ENCODE peak calls at places on chromosomes 5 and 9, in four cellular contexts. M is GM12878, K is HepG2, C is K562. V is an unnamed sample.

GRCh38 chr5:16552666-16553343 is 64.0 kb downstream of the RETREG1 start:
- DNase-seq in M (no peak), K (peak; percentile 54), C (peak; percentile 68), V (peak; percentile 84)

GRCh38 chr5:162995568-162995967 is 441.8 kb upstream of the CCNG1 start:
- DNase-seq in M (peak; percentile 30), K (no peak), C (no peak), V (no peak)

GRCh38 chr5:2068515-2068914 is 185.8 kb upstream of the IRX4 start:
- DNase-seq in M (no peak), K (no peak), C (no peak), V (no peak)

GRCh38 chr5:165370772-165371171 is 1865.4 kb downstream of the MAT2B start:
- DNase-seq in M (no peak), K (no peak), C (no peak), V (no peak)

GRCh38 chr5:58649716-58650115 is 66.8 kb downstream of the RAB3C start:
- DNase-seq in M (no peak), K (no peak), C (no peak), V (no peak)

GRCh38 chr9:78664370-78664769 is 367.4 kb downstream of the PSAT1 start:
- DNase-seq in M (no peak), K (no peak), C (no peak), V (no peak)

GRCh38 chr5:143664623-143665022 is 147.3 kb upstream of the HMHB1 start:
- DNase-seq in M (no peak), K (no peak), C (no peak), V (no peak)

GRCh38 chr5:127995556-127995955 is 88.0 kb upstream of the SLC12A2 start:
- DNase-seq in M (no peak), K (no peak), C (no peak), V (no peak)

GRCh38 chr5:111172504-111172903 is 51.7 kb upstream of the CAMK4 start:
- DNase-seq in M (no peak), K (no peak), C (peak; percentile 6), V (no peak)

GRCh38 chr9:96413312-96414221 is 4.6 kb downstream of the ZNF367 start:
- DNase-seq in M (peak; percentile 66), K (no peak), C (peak; percentile 39), V (no peak)

GRCh38 chr9:36136277-36136893 is at the start of gene GLIPR2:
- DNase-seq in M (no peak), K (peak; percentile 18), C (peak; percentile 78), V (no peak)

GRCh38 chr5:115068239-115069086 is 101.2 kb downstream of the TRIM36 start:
- DNase-seq in M (peak; percentile 57), K (peak; percentile 73), C (peak; percentile 24), V (no peak)

GRCh38 chr5:176810687-176811501 is 535 bp downstream of the UNC5A start:
- DNase-seq in M (no peak), K (no peak), C (no peak), V (peak; percentile 64)

GRCh38 chr5:44997506-44997905 is 188.8 kb downstream of the MRPS30 start:
- DNase-seq in M (no peak), K (no peak), C (no peak), V (no peak)

GRCh38 chr9:130901498-130902203 is 5.0 kb upstream of the QRFP start:
- DNase-seq in M (no peak), K (no peak), C (no peak), V (no peak)

GRCh38 chr5:43357797-43358196 is 44.6 kb upstream of the HMGCS1 start:
- DNase-seq in M (no peak), K (no peak), C (no peak), V (no peak)

GRCh38 chr9:97711223-97711626 is 14.1 kb upstream of the XPA start:
- DNase-seq in M (no peak), K (no peak), C (peak; percentile 47), V (no peak)

GRCh38 chr5:133229931-133230664 is 178.3 kb downstream of the HSPA4 start:
- DNase-seq in M (no peak), K (no peak), C (no peak), V (no peak)

GRCh38 chr9:108002296-108003056 is 512.9 kb upstream of the KLF4 start:
- DNase-seq in M (no peak), K (no peak), C (no peak), V (no peak)

GRCh38 chr5:151108566-151108965 is 27.7 kb upstream of the TNIP1 start:
- DNase-seq in M (no peak), K (no peak), C (no peak), V (no peak)

GRCh38 chr5:142053434-142054253 is 40.8 kb upstream of the GNPDA1 start:
- DNase-seq in M (no peak), K (no peak), C (peak; percentile 23), V (no peak)

GRCh38 chr5:172925336-172925948 is 33.8 kb upstream of the RPL26L1 start:
- DNase-seq in M (no peak), K (no peak), C (no peak), V (no peak)

GRCh38 chr9:70534058-70534457 is 119.6 kb upstream of the KLF9 start:
- DNase-seq in M (no peak), K (no peak), C (no peak), V (no peak)

GRCh38 chr5:176596689-176597416 is 13.1 kb downstream of the GPRIN1 start:
- DNase-seq in M (no peak), K (no peak), C (no peak), V (no peak)

GRCh38 chr9:95027914-95028854 is 289.3 kb downstream of the FANCC start:
- DNase-seq in M (no peak), K (peak; percentile 39), C (no peak), V (no peak)

GRCh38 chr9:117400131-117400530 is 14.7 kb downstream of the ASTN2 start:
- DNase-seq in M (no peak), K (no peak), C (no peak), V (no peak)

GRCh38 chr9:129235931-129236331 is 57.9 kb upstream of the IER5L start:
- DNase-seq in M (no peak), K (no peak), C (no peak), V (no peak)

GRCh38 chr5:129960831-129961230 is 56.6 kb downstream of the CHSY3 start:
- DNase-seq in M (no peak), K (no peak), C (no peak), V (no peak)

GRCh38 chr5:68216737-68217231 is 1.2 kb downstream of the PIK3R1 start:
- DNase-seq in M (no peak), K (no peak), C (no peak), V (no peak)

DNA sequence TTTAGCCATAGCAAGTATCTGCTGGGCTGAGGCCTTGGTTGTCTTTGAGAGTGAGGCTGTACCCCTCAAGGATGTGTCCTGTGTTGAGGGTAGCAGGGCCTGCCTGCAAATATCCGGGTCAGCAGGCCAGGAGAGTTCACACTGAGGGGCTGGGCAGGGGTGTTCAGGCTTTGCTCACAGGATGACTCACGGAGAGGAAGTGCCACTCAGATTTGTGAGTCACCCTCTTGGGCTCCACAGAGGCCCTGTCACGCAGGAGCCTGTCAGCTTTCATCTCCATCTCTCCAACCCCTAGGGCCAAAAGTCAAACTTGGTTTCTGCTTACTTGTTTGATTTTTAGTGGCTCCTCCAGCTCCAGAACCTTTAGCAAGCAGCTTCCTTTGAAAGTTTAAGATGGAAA is 211.5 kb downstream of the SEC61B start:
- DNase-seq in M (peak; percentile 49), K (peak; percentile 53), C (peak; percentile 58), V (peak; percentile 13)
- TF ChIP-seq ATF3 in M (peak; percentile 31), K (peak; percentile 39), C (no peak), V (no peak)

DNA sequence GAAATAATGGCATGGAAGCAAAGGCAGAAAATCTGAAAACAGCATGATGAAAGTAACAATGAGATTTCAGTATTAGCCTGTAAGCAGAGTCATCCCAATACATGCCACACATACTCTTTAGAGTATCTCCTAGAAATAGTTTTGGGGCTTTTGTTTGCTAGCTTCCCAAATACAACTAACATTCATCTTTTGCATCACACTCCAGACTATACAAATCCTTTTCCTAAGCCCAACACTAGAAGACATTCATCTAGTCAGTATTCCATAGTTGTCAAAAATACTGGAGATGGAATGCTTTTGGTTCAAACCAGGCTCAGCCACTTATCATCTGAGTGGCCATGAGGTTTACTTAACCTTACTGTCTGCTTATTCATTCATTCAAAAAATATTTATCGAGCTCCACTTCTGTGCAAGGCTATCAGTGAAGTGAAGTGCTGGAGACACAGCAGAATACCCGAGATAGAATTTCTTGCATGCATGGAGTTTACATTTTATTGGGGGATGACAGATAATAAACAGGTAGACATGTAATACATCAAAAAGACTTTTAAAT is 205.1 kb upstream of the SGCD start:
- DNase-seq in M (no peak), K (no peak), C (no peak), V (no peak)
- TF ChIP-seq GABPA in M (no peak), K (no peak), C (no peak), V (no peak)

DNA sequence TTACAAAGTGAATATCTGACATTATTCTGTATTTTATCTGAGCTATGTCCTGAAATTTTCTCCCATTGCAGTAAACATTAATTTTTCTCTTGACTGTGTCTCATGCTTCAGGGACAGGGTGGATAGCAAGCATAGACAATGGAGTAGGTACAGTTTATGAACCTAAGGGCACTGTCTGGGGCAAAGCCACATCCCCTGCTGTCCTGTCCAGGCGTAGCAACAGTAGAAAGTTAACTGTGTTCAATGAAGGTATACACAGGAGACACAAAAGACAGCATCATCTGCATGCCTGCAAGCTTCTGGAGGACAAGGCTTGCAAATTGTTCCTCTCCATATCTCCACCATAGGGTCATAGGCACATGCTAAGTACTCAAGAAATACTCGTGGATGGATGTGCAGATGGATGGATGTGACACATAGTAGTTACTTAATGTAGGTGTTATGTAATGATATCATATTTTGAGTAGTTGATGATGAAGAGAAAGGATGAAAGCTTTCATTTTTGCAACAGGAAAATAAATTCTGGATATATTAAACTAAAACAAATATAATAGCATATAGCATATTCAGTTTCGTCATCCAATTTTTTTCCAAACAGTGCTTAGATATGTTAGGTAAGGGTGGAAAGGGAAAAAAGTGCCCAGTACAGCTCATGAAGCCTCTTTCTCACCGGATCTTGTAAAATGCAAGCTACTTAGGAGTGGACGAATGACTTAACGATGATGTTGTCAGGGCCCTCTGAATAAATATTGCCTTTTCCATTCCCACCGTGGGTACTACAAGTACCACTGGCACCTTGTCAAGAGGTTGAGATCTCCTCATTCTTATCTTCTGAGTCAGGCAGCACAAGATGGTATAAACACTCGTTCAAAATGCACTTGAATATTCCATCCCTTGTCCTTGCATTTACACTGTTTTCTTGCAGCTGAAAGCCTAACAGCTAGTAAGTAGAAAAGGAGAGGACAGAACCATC is 19.9 kb upstream of the ZSWIM6 start:
- DNase-seq in M (no peak), K (no peak), C (no peak), V (no peak)
- TF ChIP-seq ATF3 in M (no peak), K (no peak), C (no peak), V (no peak)

GRCh38 chr5:98700730-98701129 is 72.7 kb upstream of the RGMB start:
- DNase-seq in M (no peak), K (no peak), C (no peak), V (no peak)
- TF ChIP-seq GABPA in M (no peak), K (no peak), C (no peak), V (no peak)

DNA sequence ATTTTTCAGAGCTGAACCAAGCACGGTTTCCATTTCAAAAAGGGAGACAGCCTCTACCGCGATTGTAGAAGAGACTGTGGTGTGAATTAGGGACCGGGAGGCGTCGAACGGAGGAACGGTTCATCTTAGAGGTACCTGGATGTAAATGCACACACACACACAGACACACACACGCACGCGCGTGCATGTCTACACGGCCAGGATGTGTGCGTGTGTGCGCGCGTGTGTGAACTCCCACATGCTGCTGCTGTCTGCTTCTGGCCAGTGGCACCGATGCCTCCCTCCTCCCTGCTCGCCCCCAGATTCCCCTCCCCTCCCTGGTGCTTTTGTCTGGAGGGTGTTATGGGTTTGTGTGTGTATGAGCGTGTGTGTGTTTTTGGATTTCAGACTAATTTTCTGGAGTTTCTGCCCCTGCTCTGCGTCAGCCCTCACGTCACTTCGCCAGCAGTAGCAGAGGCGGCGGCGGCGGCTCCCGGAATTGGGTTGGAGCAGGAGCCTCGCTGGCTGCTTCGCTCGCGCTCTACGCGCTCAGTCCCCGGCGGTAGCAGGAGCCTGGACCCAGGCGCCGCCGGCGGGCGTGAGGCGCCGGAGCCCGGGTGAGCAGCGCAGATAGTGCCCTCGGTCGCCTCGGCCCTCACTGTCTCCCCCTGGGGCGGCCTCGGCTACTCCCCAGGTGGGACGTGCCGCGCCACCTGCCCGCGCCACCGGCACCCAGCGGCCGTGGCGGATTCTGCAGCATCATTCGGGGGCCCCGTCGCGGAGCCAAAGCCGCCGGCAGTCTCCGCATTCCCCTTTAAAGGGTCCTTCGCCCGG is at the start of gene NTRK2:
- DNase-seq in M (no peak), K (no peak), C (no peak), V (no peak)
- TF ChIP-seq ATF3 in M (no peak), K (no peak), C (no peak), V (no peak)

V was measured in H1.